ENCODE peak calls at places on chromosomes 12 and 14, in eight cellular contexts. Q is aorta; T is naive thymus-derived CD4-positive, alpha-beta T cell; X is CD8-positive, alpha-beta T cell; L is GM23338; G is osteoblast; I is mesenchymal stem cell; S is effector memory CD4-positive, alpha-beta T cell. P is an unnamed sample.

GRCh38 chr12:52608826-52609630 is 7.8 kb upstream of the KRT72 start:
- DNase-seq in Q (peak; percentile 32), T (no peak), X (peak; percentile 60), L (no peak), G (no peak), I (no peak), S (no peak), P (no peak)

GRCh38 chr12:56103823-56104108 is 593 bp upstream of the PA2G4 start:
- DNase-seq in Q (no peak), T (no peak), X (no peak), L (no peak), G (no peak), I (no peak), S (no peak), P (no peak)

GRCh38 chr12:76308866-76309265 is 39.3 kb downstream of the BBS10 start:
- DNase-seq in Q (no peak), T (no peak), X (no peak), L (no peak), G (no peak), I (no peak), S (no peak), P (no peak)

GRCh38 chr12:69903548-69903947 is 78.5 kb downstream of the MYRFL start:
- DNase-seq in Q (no peak), T (no peak), X (no peak), L (no peak), G (no peak), I (no peak), S (no peak), P (no peak)

GRCh38 chr14:35050652-35051051 is 4.6 kb downstream of the FAM177A1 start:
- DNase-seq in Q (no peak), T (no peak), X (no peak), L (no peak), G (peak; percentile 91), I (peak; percentile 60), S (no peak), P (no peak)

GRCh38 chr14:89720741-89721315 is 233.7 kb downstream of the EFCAB11 start:
- DNase-seq in Q (no peak), T (peak; percentile 77), X (peak; percentile 88), L (peak; percentile 40), G (peak; percentile 31), I (no peak), S (peak; percentile 73), P (peak; percentile 97)

GRCh38 chr12:64600164-64600561 is 10.1 kb upstream of the RASSF3 start:
- DNase-seq in Q (no peak), T (no peak), X (no peak), L (no peak), G (no peak), I (no peak), S (no peak), P (no peak)

GRCh38 chr12:5040368-5040767 is 3.3 kb upstream of the KCNA5 start:
- DNase-seq in Q (no peak), T (no peak), X (no peak), L (no peak), G (peak; percentile 65), I (no peak), S (no peak), P (no peak)

GRCh38 chr14:58899317-58899713 is 261.6 kb downstream of the DACT1 start:
- DNase-seq in Q (no peak), T (no peak), X (no peak), L (no peak), G (peak; percentile 43), I (peak; percentile 89), S (no peak), P (no peak)

GRCh38 chr12:111453071-111453989 is 47.6 kb downstream of the SH2B3 start:
- DNase-seq in Q (no peak), T (no peak), X (no peak), L (peak; percentile 27), G (peak; percentile 41), I (no peak), S (no peak), P (no peak)

GRCh38 chr14:51534623-51535022 is 117.1 kb upstream of the FRMD6 start:
- DNase-seq in Q (no peak), T (no peak), X (no peak), L (no peak), G (no peak), I (peak; percentile 38), S (no peak), P (no peak)

GRCh38 chr12:49292729-49293055 is 2.3 kb upstream of the PRPH start:
- DNase-seq in Q (no peak), T (no peak), X (no peak), L (no peak), G (no peak), I (no peak), S (no peak), P (no peak)

GRCh38 chr14:29392287-29392686 is 535.4 kb downstream of the PRKD1 start:
- DNase-seq in Q (no peak), T (no peak), X (no peak), L (no peak), G (no peak), I (no peak), S (no peak), P (no peak)

GRCh38 chr12:59041241-59042121 is 121.2 kb upstream of the LRIG3 start:
- DNase-seq in Q (no peak), T (no peak), X (no peak), L (no peak), G (peak; percentile 78), I (peak; percentile 90), S (no peak), P (no peak)

GRCh38 chr12:107684990-107685359 is 624 bp upstream of the PWP1 start:
- DNase-seq in Q (no peak), T (no peak), X (no peak), L (peak; percentile 81), G (no peak), I (peak; percentile 31), S (no peak), P (no peak)

DNA sequence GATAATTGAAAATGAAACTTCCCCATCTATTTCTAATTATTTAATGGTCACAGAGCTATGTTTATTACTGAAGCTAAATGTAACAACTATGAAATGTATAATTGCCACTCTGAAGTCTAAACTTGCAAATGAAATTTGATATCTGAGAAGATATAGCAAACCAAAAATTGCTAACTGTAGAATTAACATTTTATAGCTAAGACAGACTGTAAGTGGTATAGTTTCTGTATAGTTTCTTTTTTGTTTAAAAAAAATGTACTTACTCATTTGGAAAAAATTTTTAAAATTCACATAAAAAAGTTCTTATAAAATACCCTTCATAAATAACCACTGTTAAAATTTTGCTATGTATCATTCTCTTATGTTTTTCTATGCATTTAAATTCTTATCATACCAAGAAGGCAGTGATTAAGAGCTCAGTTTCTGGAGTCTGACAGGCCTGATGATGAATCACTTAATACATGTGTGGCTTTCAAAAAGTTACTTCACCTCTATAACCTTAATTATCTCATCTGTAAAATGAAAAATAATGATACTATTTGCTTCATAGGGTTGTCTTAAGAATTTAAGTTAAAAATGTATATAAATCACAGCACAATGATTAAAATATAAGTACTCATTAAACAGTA is 214.7 kb upstream of the GARIN2 start:
- DNase-seq in Q (no peak), T (no peak), X (no peak), L (no peak), G (peak; percentile 32), I (no peak), S (no peak), P (no peak)
- H3K27ac ChIP-seq in Q (no peak overlapping the region), T (no peak overlapping the region), X (no peak overlapping the region), L (no peak overlapping the region), G (no peak overlapping the region), I (no peak overlapping the region), S (no peak overlapping the region), P (no peak overlapping the region)

DNA sequence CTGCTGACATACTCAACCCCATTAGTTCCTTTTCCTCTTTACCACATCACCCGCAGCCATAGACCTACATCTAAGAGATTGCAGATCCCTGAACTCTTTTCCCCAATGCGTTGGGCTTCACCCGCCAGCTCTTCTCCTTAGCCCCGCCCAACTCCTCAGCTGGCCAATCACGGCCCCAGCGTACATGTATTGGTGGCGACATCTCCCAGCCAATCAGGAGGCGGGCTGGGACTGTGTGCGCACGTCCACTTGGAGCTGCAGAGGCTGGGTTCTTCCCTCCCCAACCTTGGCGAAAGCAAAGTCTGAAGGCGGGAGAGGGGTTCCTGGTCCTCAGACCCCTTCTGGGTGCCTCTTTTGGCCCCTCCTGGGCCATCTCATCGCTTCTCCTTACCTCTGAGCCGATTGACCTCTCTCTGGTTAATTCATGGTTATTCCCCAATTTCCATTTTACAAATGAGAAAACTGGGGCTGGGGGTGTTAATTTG is 11.0 kb downstream of the PDE1B start:
- DNase-seq in Q (peak; percentile 98), T (peak; percentile 82), X (peak; percentile 87), L (peak; percentile 97), G (peak; percentile 94), I (peak; percentile 11), S (peak; percentile 81), P (peak; percentile 91)
- H3K4me3 ChIP-seq in Q (peak overlapping the region; percentile 33), T (peak overlapping the region; percentile 72), X (peak overlapping the region; percentile 58), L (peak overlapping the region; percentile 49), G (peak overlapping the region; percentile 61), I (no peak overlapping the region), S (peak overlapping the region; percentile 63), P (peak overlapping the region; percentile 91)

DNA sequence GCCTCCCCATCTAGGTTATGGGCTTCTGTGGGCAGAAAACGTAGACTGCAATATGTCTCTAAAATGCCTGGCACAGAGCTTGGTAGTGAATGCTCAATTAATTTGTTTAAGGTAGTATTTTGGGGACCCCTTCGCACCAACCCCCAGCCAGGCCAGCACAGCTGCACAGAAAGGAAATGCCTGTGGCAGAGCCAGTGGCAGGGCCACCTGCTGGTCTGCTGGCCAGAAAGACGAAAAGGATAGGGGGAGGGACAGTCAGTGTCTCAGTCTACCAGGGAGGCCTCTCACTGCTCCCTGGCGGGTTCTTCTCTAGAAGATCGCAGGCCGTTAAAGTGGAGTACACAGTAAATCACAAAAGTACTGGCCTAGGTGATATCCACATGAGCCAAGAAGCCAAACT is 3.5 kb downstream of the RAB15 start:
- DNase-seq in Q (no peak), T (no peak), X (no peak), L (peak; percentile 43), G (no peak), I (no peak), S (no peak), P (no peak)
- H3K27ac ChIP-seq in Q (no peak overlapping the region), T (no peak overlapping the region), X (no peak overlapping the region), L (no peak overlapping the region), G (no peak overlapping the region), I (peak overlapping the region; percentile 82), S (no peak overlapping the region), P (no peak overlapping the region)

GRCh38 chr12:6647083-6647604 is at the start of gene ACRBP:
- DNase-seq in Q (peak; percentile 93), T (peak; percentile 19), X (no peak), L (peak; percentile 89), G (peak; percentile 91), I (peak; percentile 34), S (no peak), P (peak; percentile 45)
- H3K4me3 ChIP-seq in Q (no peak within 1 kb of the TSS), T (peak within 1 kb of the TSS; percentile 43), X (peak within 1 kb of the TSS; percentile 17), L (peak within 1 kb of the TSS; percentile 87), G (peak within 1 kb of the TSS; percentile 62), I (no peak within 1 kb of the TSS), S (peak within 1 kb of the TSS; percentile 4), P (no peak within 1 kb of the TSS)